ENCODE peak calls at places on chromosomes 7 and 10, in four cellular contexts. One of them, this sample, is unnamed. For H3K4me1, the result is how much of the 10 kb centered on the place peaks cover.

GRCh38 chr7:81173766-81174281 is 255.0 kb upstream of the SEMA3C start:
- DNase-seq in GM23338: peak
- DNase-seq in OCI-LY7: no peak
- DNase-seq in H9: no peak
- DNase-seq in this sample: peak

GRCh38 chr7:26052721-26053120 is 99.3 kb upstream of the NFE2L3 start:
- DNase-seq in GM23338: no peak
- DNase-seq in OCI-LY7: no peak
- DNase-seq in H9: no peak
- DNase-seq in this sample: no peak

GRCh38 chr7:110573862-110574528 is 516.9 kb upstream of the LRRN3 start:
- DNase-seq in GM23338: no peak
- DNase-seq in OCI-LY7: no peak
- DNase-seq in H9: no peak
- DNase-seq in this sample: peak

GRCh38 chr7:141577043-141577839 is 26.0 kb downstream of the AGK start:
- DNase-seq in GM23338: peak
- DNase-seq in OCI-LY7: no peak
- DNase-seq in H9: no peak
- DNase-seq in this sample: no peak

GRCh38 chr7:102431617-102432298 is 1.6 kb upstream of the ORAI2 start:
- DNase-seq in GM23338: no peak
- DNase-seq in OCI-LY7: peak
- DNase-seq in H9: peak
- DNase-seq in this sample: no peak

GRCh38 chr10:43267811-43268210 is 946 bp upstream of the RASGEF1A start:
- DNase-seq in GM23338: no peak
- DNase-seq in OCI-LY7: no peak
- DNase-seq in H9: no peak
- DNase-seq in this sample: no peak

GRCh38 chr7:125927556-125927955 is 997.9 kb upstream of the POT1 start:
- DNase-seq in GM23338: no peak
- DNase-seq in OCI-LY7: no peak
- DNase-seq in H9: no peak
- DNase-seq in this sample: no peak

GRCh38 chr7:15555385-15555859 is 6.4 kb downstream of the AGMO start:
- DNase-seq in GM23338: no peak
- DNase-seq in OCI-LY7: no peak
- DNase-seq in H9: no peak
- DNase-seq in this sample: no peak

GRCh38 chr10:110421512-110422138 is 76.1 kb upstream of the DUSP5 start:
- DNase-seq in GM23338: no peak
- DNase-seq in OCI-LY7: peak
- DNase-seq in H9: no peak
- DNase-seq in this sample: no peak

GRCh38 chr7:145105561-145105960 is 269.7 kb upstream of the TPK1 start:
- DNase-seq in GM23338: no peak
- DNase-seq in OCI-LY7: no peak
- DNase-seq in H9: no peak
- DNase-seq in this sample: no peak

GRCh38 chr10:12965571-12965970 is 35.9 kb downstream of the CCDC3 start:
- DNase-seq in GM23338: no peak
- DNase-seq in OCI-LY7: no peak
- DNase-seq in H9: no peak
- DNase-seq in this sample: peak

GRCh38 chr7:91692800-91693199 is 187.7 kb downstream of the MTERF1 start:
- DNase-seq in GM23338: no peak
- DNase-seq in OCI-LY7: no peak
- DNase-seq in H9: no peak
- DNase-seq in this sample: peak

GRCh38 chr10:74310652-74311257 is 159.7 kb downstream of the ADK start:
- DNase-seq in GM23338: peak
- DNase-seq in OCI-LY7: no peak
- DNase-seq in H9: no peak
- DNase-seq in this sample: no peak

GRCh38 chr10:78578929-78579328 is 489.8 kb upstream of the ZMIZ1 start:
- DNase-seq in GM23338: no peak
- DNase-seq in OCI-LY7: no peak
- DNase-seq in H9: no peak
- DNase-seq in this sample: peak

GRCh38 chr10:132834311-132834761 is 48.4 kb upstream of the NKX6-2 start:
- DNase-seq in GM23338: no peak
- DNase-seq in OCI-LY7: no peak
- DNase-seq in H9: peak
- DNase-seq in this sample: no peak

GRCh38 chr7:35839860-35840854 is 39.3 kb downstream of the SEPTIN7 start:
- DNase-seq in GM23338: no peak
- DNase-seq in OCI-LY7: no peak
- DNase-seq in H9: no peak
- DNase-seq in this sample: peak

GRCh38 chr10:50991496-50992355 is 82.6 kb upstream of the PRKG1 start:
- DNase-seq in GM23338: peak
- DNase-seq in OCI-LY7: no peak
- DNase-seq in H9: peak
- DNase-seq in this sample: no peak

GRCh38 chr10:7551891-7552731 is 114.7 kb downstream of the ITIH5 start:
- DNase-seq in GM23338: peak
- DNase-seq in OCI-LY7: no peak
- DNase-seq in H9: peak
- DNase-seq in this sample: no peak

GRCh38 chr10:118982366-118982765 is 47.1 kb upstream of the NANOS1 start:
- DNase-seq in GM23338: no peak
- DNase-seq in OCI-LY7: no peak
- DNase-seq in H9: peak
- DNase-seq in this sample: no peak

GRCh38 chr10:74071151-74071550 is 73.2 kb downstream of the VCL start:
- DNase-seq in GM23338: peak
- DNase-seq in OCI-LY7: no peak
- DNase-seq in H9: no peak
- DNase-seq in this sample: peak

GRCh38 chr7:11831383-11831726 is 643 bp downstream of the THSD7A start:
- DNase-seq in GM23338: peak
- DNase-seq in OCI-LY7: no peak
- DNase-seq in H9: no peak
- DNase-seq in this sample: peak

GRCh38 chr7:11830004-11830403 is 2.0 kb downstream of the THSD7A start:
- DNase-seq in GM23338: no peak
- DNase-seq in OCI-LY7: no peak
- DNase-seq in H9: no peak
- DNase-seq in this sample: no peak

GRCh38 chr7:11833431-11833830 is 1.4 kb upstream of the THSD7A start:
- DNase-seq in GM23338: no peak
- DNase-seq in OCI-LY7: no peak
- DNase-seq in H9: no peak
- DNase-seq in this sample: no peak

GRCh38 chr7:11831727-11832495 is at the start of gene THSD7A:
- DNase-seq in GM23338: peak
- DNase-seq in OCI-LY7: no peak
- DNase-seq in H9: peak
- DNase-seq in this sample: peak

DNA sequence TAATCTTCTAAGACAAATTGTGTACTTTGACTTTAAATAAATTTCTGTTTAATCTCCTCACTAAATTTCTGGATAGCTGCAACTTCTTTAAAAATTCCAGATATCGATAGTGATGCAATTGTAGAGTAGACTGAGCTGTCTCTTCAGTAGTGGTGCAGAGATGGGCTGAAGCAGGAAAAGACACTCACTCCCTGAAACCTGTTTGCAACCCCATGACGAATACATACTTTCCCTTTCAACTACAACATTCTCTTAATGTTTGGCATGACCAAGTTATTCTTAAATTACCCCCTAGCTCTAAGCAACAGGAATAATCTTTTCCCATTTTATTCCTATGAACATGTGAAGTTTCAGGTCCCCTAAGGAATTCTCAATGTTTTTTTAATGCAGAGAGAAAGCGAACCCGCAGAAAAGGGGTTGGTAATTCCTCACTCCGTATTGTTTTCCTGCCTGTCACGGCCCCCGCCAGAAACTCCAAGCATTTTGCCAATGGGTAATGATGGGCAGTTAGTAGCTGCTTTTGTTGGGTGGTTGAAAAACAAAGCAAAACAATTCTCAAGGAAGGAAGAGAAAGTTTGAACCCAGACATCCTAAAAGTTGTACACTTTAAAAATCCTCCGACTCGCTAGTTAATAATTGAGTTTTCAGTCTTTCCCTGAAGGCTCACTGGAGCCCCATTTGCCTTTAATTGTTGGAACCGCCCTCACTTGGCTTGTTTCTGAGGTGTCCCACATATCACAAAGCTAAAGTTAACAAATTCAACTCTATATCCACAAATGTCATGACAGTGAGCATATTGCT is 1.2 kb downstream of the THSD7A start:
- DNase-seq in GM23338: peak
- DNase-seq in OCI-LY7: no peak
- DNase-seq in H9: no peak
- DNase-seq in this sample: peak
- H3K4me2 ChIP-seq in GM23338: peak
- H3K4me2 ChIP-seq in OCI-LY7: no peak
- H3K4me2 ChIP-seq in H9: peak
- H3K4me2 ChIP-seq in this sample: peak

GRCh38 chr10:22635650-22636049 is 78.7 kb downstream of the PIP4K2A start:
- DNase-seq in GM23338: no peak
- DNase-seq in OCI-LY7: no peak
- DNase-seq in H9: no peak
- DNase-seq in this sample: no peak
- H3K4me1 ChIP-seq in GM23338: under half
- H3K4me1 ChIP-seq in OCI-LY7: under half
- H3K4me1 ChIP-seq in H9: under half
- H3K4me1 ChIP-seq in this sample: under half

GRCh38 chr10:128568979-128569378 is 442.8 kb upstream of the MKI67 start:
- DNase-seq in GM23338: no peak
- DNase-seq in OCI-LY7: no peak
- DNase-seq in H9: no peak
- DNase-seq in this sample: no peak
- H3K4me2 ChIP-seq in GM23338: no peak
- H3K4me2 ChIP-seq in OCI-LY7: no peak
- H3K4me2 ChIP-seq in H9: no peak
- H3K4me2 ChIP-seq in this sample: no peak

DNA sequence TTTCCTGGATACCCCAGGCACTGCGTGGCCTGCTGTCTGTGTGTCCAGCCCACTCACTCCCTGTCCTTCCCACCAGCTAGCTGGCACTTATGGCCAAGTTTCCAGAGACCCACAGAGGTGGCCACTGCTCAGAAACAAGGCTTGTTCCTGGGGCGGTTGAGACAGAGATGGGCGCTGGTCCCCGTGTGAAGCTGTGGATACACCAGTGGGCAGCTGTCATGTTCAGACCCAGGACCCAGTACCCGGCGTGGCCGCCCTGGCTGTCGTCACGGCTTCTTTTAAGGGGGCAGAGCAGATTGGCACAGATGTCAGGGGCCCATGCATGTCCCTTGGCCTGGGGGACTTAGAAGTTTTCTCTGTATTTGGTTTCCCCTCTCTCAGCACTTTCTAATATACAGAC is 36.3 kb downstream of the FOXL3 start:
- DNase-seq in GM23338: no peak
- DNase-seq in OCI-LY7: no peak
- DNase-seq in H9: no peak
- DNase-seq in this sample: no peak
- H3K4me1 ChIP-seq in GM23338: under half
- H3K4me1 ChIP-seq in OCI-LY7: under half
- H3K4me1 ChIP-seq in H9: under half
- H3K4me1 ChIP-seq in this sample: under half

GRCh38 chr10:123204127-123204461 is 49.9 kb downstream of the BUB3 start:
- DNase-seq in GM23338: no peak
- DNase-seq in OCI-LY7: no peak
- DNase-seq in H9: no peak
- DNase-seq in this sample: no peak
- H3K4me2 ChIP-seq in GM23338: no peak
- H3K4me2 ChIP-seq in OCI-LY7: no peak
- H3K4me2 ChIP-seq in H9: no peak
- H3K4me2 ChIP-seq in this sample: no peak

GRCh38 chr10:129097776-129098175 is 369.3 kb upstream of the MGMT start:
- DNase-seq in GM23338: no peak
- DNase-seq in OCI-LY7: no peak
- DNase-seq in H9: no peak
- DNase-seq in this sample: no peak

GRCh38 chr10:129098517-129098916 is 368.5 kb upstream of the MGMT start:
- DNase-seq in GM23338: no peak
- DNase-seq in OCI-LY7: no peak
- DNase-seq in H9: no peak
- DNase-seq in this sample: no peak

GRCh38 chr10:129101232-129101980 is 365.6 kb upstream of the MGMT start:
- DNase-seq in GM23338: no peak
- DNase-seq in OCI-LY7: no peak
- DNase-seq in H9: no peak
- DNase-seq in this sample: no peak

GRCh38 chr10:129099992-129100391 is 367.0 kb upstream of the MGMT start:
- DNase-seq in GM23338: no peak
- DNase-seq in OCI-LY7: no peak
- DNase-seq in H9: no peak
- DNase-seq in this sample: no peak

GRCh38 chr10:129099486-129099885 is 367.6 kb upstream of the MGMT start:
- DNase-seq in GM23338: no peak
- DNase-seq in OCI-LY7: no peak
- DNase-seq in H9: no peak
- DNase-seq in this sample: no peak
- H3K4me1 ChIP-seq in GM23338: under half
- H3K4me1 ChIP-seq in OCI-LY7: under half
- H3K4me1 ChIP-seq in H9: under half
- H3K4me1 ChIP-seq in this sample: under half

GRCh38 chr10:61905837-61906236 is 4.3 kb downstream of the ARID5B start:
- DNase-seq in GM23338: no peak
- DNase-seq in OCI-LY7: no peak
- DNase-seq in H9: no peak
- DNase-seq in this sample: no peak

GRCh38 chr10:61905446-61905725 is 3.9 kb downstream of the ARID5B start:
- DNase-seq in GM23338: no peak
- DNase-seq in OCI-LY7: no peak
- DNase-seq in H9: no peak
- DNase-seq in this sample: no peak

GRCh38 chr10:61906502-61906901 is 5.0 kb downstream of the ARID5B start:
- DNase-seq in GM23338: no peak
- DNase-seq in OCI-LY7: no peak
- DNase-seq in H9: no peak
- DNase-seq in this sample: no peak

GRCh38 chr10:61907587-61907986 is 6.1 kb downstream of the ARID5B start:
- DNase-seq in GM23338: no peak
- DNase-seq in OCI-LY7: no peak
- DNase-seq in H9: no peak
- DNase-seq in this sample: no peak

DNA sequence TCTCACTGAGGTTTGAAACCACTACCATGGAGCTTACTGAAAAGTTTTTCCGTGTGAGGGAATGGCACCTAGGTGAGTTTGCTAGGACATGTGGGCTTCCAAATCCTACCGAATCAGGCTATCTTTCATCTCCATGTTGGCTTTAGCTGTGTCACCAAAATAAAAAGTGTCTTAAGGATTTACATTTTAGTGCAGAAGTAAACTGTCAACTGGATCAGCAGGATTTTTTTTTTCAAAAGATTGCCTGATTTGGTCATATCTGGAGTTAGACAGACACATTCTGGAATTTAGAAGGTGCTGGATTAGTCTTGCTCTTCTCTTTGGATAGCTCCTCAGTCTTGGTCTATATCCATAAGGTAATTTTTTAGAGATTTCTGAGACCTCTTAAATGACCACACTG is 5.5 kb downstream of the ARID5B start:
- DNase-seq in GM23338: no peak
- DNase-seq in OCI-LY7: no peak
- DNase-seq in H9: no peak
- DNase-seq in this sample: no peak
- H3K4me2 ChIP-seq in GM23338: no peak
- H3K4me2 ChIP-seq in OCI-LY7: peak
- H3K4me2 ChIP-seq in H9: no peak
- H3K4me2 ChIP-seq in this sample: no peak

This sample was measured in astrocyte.